ENCODE peak calls at places on chromosomes 4 and X, in ten cellular contexts. One of them, this sample, is unnamed.

GRCh38 chr4:151228196-151229119 is 48.5 kb upstream of the PRSS48 start:
- DNase-seq in stimulated activated CD8-positive, alpha-beta memory T cell treated with anti-CD3 and anti-CD28 coated beads, Interleukin-12 subunit alpha, Interleukin-12 subunit beta, amount 100 ng/mL, for 4 hours: no peak
- DNase-seq in mesothelial cell of epicardium: no peak
- DNase-seq in SW 1271: no peak
- DNase-seq in posterior vena cava: no peak
- DNase-seq in sciatic nerve: no peak
- DNase-seq in HFF-Myc: peak
- DNase-seq in stimulated activated naive B cell treated with anti-CD40 and anti-IgM and Interleukin-4, amounts not matched to agents 10 μg/mL and 1 μg/mL and 100 μg/mL, for 72 hours: no peak
- DNase-seq in activated CD8-positive, alpha-beta memory T cell treated with anti-CD3 and anti-CD28 coated beads, Interleukin-2, amount 10 ng/mL, durations not matched to agents 7 days and 5 days: no peak
- DNase-seq in H4: no peak
- DNase-seq in this sample: no peak

GRCh38 chrX:37315511-37316248 is 33.5 kb upstream of the PRRG1 start:
- DNase-seq in stimulated activated naive B cell treated with anti-CD40 and anti-IgM and Interleukin-4, amounts not matched to agents 10 μg/mL and 1 μg/mL and 100 μg/mL, for 72 hours: no peak
- DNase-seq in H4: no peak
- DNase-seq in posterior vena cava: no peak
- DNase-seq in stimulated activated CD8-positive, alpha-beta memory T cell treated with anti-CD3 and anti-CD28 coated beads, Interleukin-12 subunit alpha, Interleukin-12 subunit beta, amount 100 ng/mL, for 4 hours: no peak
- DNase-seq in HFF-Myc: no peak
- DNase-seq in mesothelial cell of epicardium: no peak
- DNase-seq in activated CD8-positive, alpha-beta memory T cell treated with anti-CD3 and anti-CD28 coated beads, Interleukin-2, amount 10 ng/mL, durations not matched to agents 7 days and 5 days: no peak
- DNase-seq in SW 1271: no peak
- DNase-seq in sciatic nerve: no peak
- DNase-seq in this sample: no peak

GRCh38 chr4:142567199-142567598 is 278.9 kb downstream of the INPP4B start:
- DNase-seq in HFF-Myc: no peak
- DNase-seq in posterior vena cava: no peak
- DNase-seq in stimulated activated CD8-positive, alpha-beta memory T cell treated with anti-CD3 and anti-CD28 coated beads, Interleukin-12 subunit alpha, Interleukin-12 subunit beta, amount 100 ng/mL, for 4 hours: no peak
- DNase-seq in stimulated activated naive B cell treated with anti-CD40 and anti-IgM and Interleukin-4, amounts not matched to agents 10 μg/mL and 1 μg/mL and 100 μg/mL, for 72 hours: no peak
- DNase-seq in sciatic nerve: no peak
- DNase-seq in activated CD8-positive, alpha-beta memory T cell treated with anti-CD3 and anti-CD28 coated beads, Interleukin-2, amount 10 ng/mL, durations not matched to agents 7 days and 5 days: peak
- DNase-seq in H4: no peak
- DNase-seq in mesothelial cell of epicardium: no peak
- DNase-seq in SW 1271: no peak
- DNase-seq in this sample: no peak

GRCh38 chrX:41238543-41238942 is 95.4 kb upstream of the DDX3X start:
- DNase-seq in H4: no peak
- DNase-seq in sciatic nerve: no peak
- DNase-seq in stimulated activated CD8-positive, alpha-beta memory T cell treated with anti-CD3 and anti-CD28 coated beads, Interleukin-12 subunit alpha, Interleukin-12 subunit beta, amount 100 ng/mL, for 4 hours: no peak
- DNase-seq in stimulated activated naive B cell treated with anti-CD40 and anti-IgM and Interleukin-4, amounts not matched to agents 10 μg/mL and 1 μg/mL and 100 μg/mL, for 72 hours: no peak
- DNase-seq in mesothelial cell of epicardium: no peak
- DNase-seq in posterior vena cava: no peak
- DNase-seq in activated CD8-positive, alpha-beta memory T cell treated with anti-CD3 and anti-CD28 coated beads, Interleukin-2, amount 10 ng/mL, durations not matched to agents 7 days and 5 days: no peak
- DNase-seq in SW 1271: no peak
- DNase-seq in HFF-Myc: peak
- DNase-seq in this sample: no peak

GRCh38 chr4:139014391-139015268 is 951 bp upstream of the NOCT start:
- DNase-seq in H4: peak
- DNase-seq in stimulated activated CD8-positive, alpha-beta memory T cell treated with anti-CD3 and anti-CD28 coated beads, Interleukin-12 subunit alpha, Interleukin-12 subunit beta, amount 100 ng/mL, for 4 hours: no peak
- DNase-seq in stimulated activated naive B cell treated with anti-CD40 and anti-IgM and Interleukin-4, amounts not matched to agents 10 μg/mL and 1 μg/mL and 100 μg/mL, for 72 hours: no peak
- DNase-seq in sciatic nerve: no peak
- DNase-seq in mesothelial cell of epicardium: no peak
- DNase-seq in HFF-Myc: peak
- DNase-seq in posterior vena cava: no peak
- DNase-seq in activated CD8-positive, alpha-beta memory T cell treated with anti-CD3 and anti-CD28 coated beads, Interleukin-2, amount 10 ng/mL, durations not matched to agents 7 days and 5 days: no peak
- DNase-seq in SW 1271: peak
- DNase-seq in this sample: no peak

GRCh38 chrX:115437841-115438240 is 123.1 kb upstream of the PLS3 start:
- DNase-seq in stimulated activated CD8-positive, alpha-beta memory T cell treated with anti-CD3 and anti-CD28 coated beads, Interleukin-12 subunit alpha, Interleukin-12 subunit beta, amount 100 ng/mL, for 4 hours: no peak
- DNase-seq in activated CD8-positive, alpha-beta memory T cell treated with anti-CD3 and anti-CD28 coated beads, Interleukin-2, amount 10 ng/mL, durations not matched to agents 7 days and 5 days: no peak
- DNase-seq in posterior vena cava: no peak
- DNase-seq in mesothelial cell of epicardium: no peak
- DNase-seq in sciatic nerve: no peak
- DNase-seq in HFF-Myc: no peak
- DNase-seq in H4: no peak
- DNase-seq in stimulated activated naive B cell treated with anti-CD40 and anti-IgM and Interleukin-4, amounts not matched to agents 10 μg/mL and 1 μg/mL and 100 μg/mL, for 72 hours: no peak
- DNase-seq in SW 1271: no peak
- DNase-seq in this sample: no peak

GRCh38 chr4:169051331-169051730 is 41.3 kb upstream of the CBR4 start:
- DNase-seq in SW 1271: no peak
- DNase-seq in sciatic nerve: no peak
- DNase-seq in posterior vena cava: no peak
- DNase-seq in H4: no peak
- DNase-seq in mesothelial cell of epicardium: no peak
- DNase-seq in stimulated activated naive B cell treated with anti-CD40 and anti-IgM and Interleukin-4, amounts not matched to agents 10 μg/mL and 1 μg/mL and 100 μg/mL, for 72 hours: no peak
- DNase-seq in stimulated activated CD8-positive, alpha-beta memory T cell treated with anti-CD3 and anti-CD28 coated beads, Interleukin-12 subunit alpha, Interleukin-12 subunit beta, amount 100 ng/mL, for 4 hours: no peak
- DNase-seq in activated CD8-positive, alpha-beta memory T cell treated with anti-CD3 and anti-CD28 coated beads, Interleukin-2, amount 10 ng/mL, durations not matched to agents 7 days and 5 days: no peak
- DNase-seq in HFF-Myc: no peak
- DNase-seq in this sample: no peak

GRCh38 chr4:163694385-163694784 is 199.9 kb downstream of the TMA16 start:
- DNase-seq in posterior vena cava: no peak
- DNase-seq in HFF-Myc: no peak
- DNase-seq in H4: no peak
- DNase-seq in activated CD8-positive, alpha-beta memory T cell treated with anti-CD3 and anti-CD28 coated beads, Interleukin-2, amount 10 ng/mL, durations not matched to agents 7 days and 5 days: no peak
- DNase-seq in SW 1271: no peak
- DNase-seq in stimulated activated naive B cell treated with anti-CD40 and anti-IgM and Interleukin-4, amounts not matched to agents 10 μg/mL and 1 μg/mL and 100 μg/mL, for 72 hours: no peak
- DNase-seq in mesothelial cell of epicardium: no peak
- DNase-seq in sciatic nerve: no peak
- DNase-seq in stimulated activated CD8-positive, alpha-beta memory T cell treated with anti-CD3 and anti-CD28 coated beads, Interleukin-12 subunit alpha, Interleukin-12 subunit beta, amount 100 ng/mL, for 4 hours: no peak
- DNase-seq in this sample: no peak

This sample was measured in ovary.